ENCODE peak calls at places on chromosome 13, in nine cellular contexts. Y, P, H, V, S, X, C, F and M are unnamed samples.

GRCh38 chr13:90443268-90443667 is 904.2 kb upstream of the MIR17HG start:
- DNase-seq in Y (no peak), P (no peak), H (no peak), V (no peak), F (no peak), C (no peak), X (no peak), S (no peak), M (no peak)

GRCh38 chr13:56166864-56167263 is 973.9 kb upstream of the PRR20A start:
- DNase-seq in X (no peak), C (no peak), Y (no peak), P (no peak), H (no peak), V (no peak), F (no peak), S (no peak), M (no peak)

GRCh38 chr13:113415825-113416224 is 37.5 kb downstream of the ADPRHL1 start:
- DNase-seq in H (no peak), C (no peak), Y (no peak), S (no peak), X (no peak), F (no peak), V (no peak), P (no peak), M (no peak)

GRCh38 chr13:39538826-39539555 is 64.0 kb downstream of the LHFPL6 start:
- DNase-seq in V (no peak), C (peak; percentile 65), X (no peak), S (no peak), Y (no peak), F (peak; percentile 74), H (no peak), P (no peak), M (no peak)

GRCh38 chr13:60019119-60019993 is 144.4 kb downstream of the DIAPH3 start:
- DNase-seq in Y (no peak), F (peak; percentile 77), S (no peak), P (no peak), H (no peak), X (no peak), C (no peak), V (no peak), M (peak; percentile 22)

GRCh38 chr13:99352351-99353271 is 45.4 kb upstream of the GPR183 start:
- DNase-seq in S (no peak), X (no peak), P (no peak), V (no peak), Y (no peak), H (no peak), F (no peak), C (no peak), M (no peak)

GRCh38 chr13:34300559-34300958 is 482.6 kb downstream of the RFC3 start:
- DNase-seq in V (no peak), X (no peak), C (no peak), F (peak; percentile 34), H (no peak), Y (no peak), P (no peak), S (peak; percentile 23), M (no peak)

GRCh38 chr13:51230473-51231105 is 8.4 kb downstream of the FAM124A start:
- DNase-seq in Y (peak; percentile 65), H (no peak), V (no peak), C (no peak), P (peak; percentile 62), S (no peak), F (peak; percentile 71), X (peak; percentile 82), M (no peak)

GRCh38 chr13:110830331-110830730 is 84.5 kb downstream of the ANKRD10 start:
- DNase-seq in C (no peak), F (no peak), H (no peak), X (no peak), Y (no peak), V (no peak), S (no peak), P (no peak), M (no peak)

GRCh38 chr13:33349314-33349995 is 63.9 kb upstream of the STARD13 start:
- DNase-seq in X (peak; percentile 23), S (no peak), V (no peak), F (no peak), C (no peak), Y (peak; percentile 28), H (peak; percentile 18), P (peak; percentile 35), M (no peak)

GRCh38 chr13:95301947-95302386 is 716 bp upstream of the ABCC4 start:
- DNase-seq in H (no peak), P (no peak), F (peak; percentile 50), Y (no peak), S (no peak), V (peak; percentile 79), X (no peak), C (no peak), M (no peak)

GRCh38 chr13:27120011-27120410 is 51.6 kb downstream of the USP12 start:
- DNase-seq in S (no peak), C (no peak), V (no peak), F (no peak), P (no peak), H (no peak), Y (no peak), X (no peak), M (no peak)

GRCh38 chr13:96172066-96172465 is 82.2 kb downstream of the HS6ST3 start:
- DNase-seq in C (no peak), H (no peak), X (no peak), S (no peak), V (no peak), Y (no peak), P (no peak), F (no peak), M (no peak)

GRCh38 chr13:25886438-25887214 is 165.2 kb downstream of the SHISA2 start:
- DNase-seq in Y (no peak), S (peak; percentile 83), V (no peak), C (no peak), P (no peak), H (no peak), F (peak; percentile 95), X (no peak), M (no peak)

GRCh38 chr13:112222971-112223370 is 153.2 kb upstream of the SPACA7 start:
- DNase-seq in H (no peak), S (no peak), V (no peak), C (no peak), P (no peak), F (no peak), X (no peak), Y (no peak), M (no peak)

GRCh38 chr13:112227031-112227430 is 149.1 kb upstream of the SPACA7 start:
- DNase-seq in H (no peak), F (no peak), X (no peak), V (no peak), C (no peak), Y (no peak), S (no peak), P (no peak), M (no peak)

GRCh38 chr13:112226320-112227002 is 149.7 kb upstream of the SPACA7 start:
- DNase-seq in P (no peak), H (no peak), S (no peak), X (no peak), C (no peak), Y (no peak), V (no peak), F (no peak), M (no peak)

GRCh38 chr13:112229445-112229844 is 146.7 kb upstream of the SPACA7 start:
- DNase-seq in C (no peak), S (no peak), H (no peak), X (no peak), Y (no peak), F (no peak), V (no peak), P (no peak), M (no peak)

GRCh38 chr13:112225429-112226090 is 150.6 kb upstream of the SPACA7 start:
- DNase-seq in P (no peak), Y (no peak), V (no peak), C (no peak), X (no peak), H (no peak), F (no peak), S (no peak), M (no peak)
- TF ChIP-seq CTCF in P (no peak), Y (no peak), V (no peak), C (no peak), X (no peak), H (no peak), F (no peak), S (no peak), M (no peak)

GRCh38 chr13:69324109-69324886 is 783.3 kb upstream of the ATXN8OS start:
- DNase-seq in C (no peak), P (no peak), F (peak; percentile 56), S (no peak), X (no peak), Y (no peak), H (no peak), V (peak; percentile 12), M (no peak)
- TF ChIP-seq CTCF in C (no peak), P (no peak), F (peak; percentile 10), S (peak; percentile 16), X (no peak), Y (peak; percentile 29), H (no peak), V (peak; percentile 54), M (no peak)

GRCh38 chr13:106029901-106030300 is 505.6 kb downstream of the EFNB2 start:
- DNase-seq in Y (no peak), C (no peak), X (no peak), V (no peak), H (no peak), F (no peak), S (no peak), P (no peak), M (no peak)

GRCh38 chr13:106028916-106029315 is 506.5 kb downstream of the EFNB2 start:
- DNase-seq in V (no peak), S (peak; percentile 39), Y (no peak), P (no peak), F (no peak), X (no peak), C (peak; percentile 25), H (no peak), M (no peak)

GRCh38 chr13:106036870-106037269 is 498.6 kb downstream of the EFNB2 start:
- DNase-seq in P (no peak), F (no peak), V (peak; percentile 35), Y (no peak), X (no peak), S (no peak), H (peak; percentile 12), C (no peak), M (no peak)

GRCh38 chr13:106034201-106034600 is 501.3 kb downstream of the EFNB2 start:
- DNase-seq in C (no peak), H (no peak), P (no peak), X (no peak), F (no peak), Y (no peak), V (no peak), S (no peak), M (no peak)

DNA sequence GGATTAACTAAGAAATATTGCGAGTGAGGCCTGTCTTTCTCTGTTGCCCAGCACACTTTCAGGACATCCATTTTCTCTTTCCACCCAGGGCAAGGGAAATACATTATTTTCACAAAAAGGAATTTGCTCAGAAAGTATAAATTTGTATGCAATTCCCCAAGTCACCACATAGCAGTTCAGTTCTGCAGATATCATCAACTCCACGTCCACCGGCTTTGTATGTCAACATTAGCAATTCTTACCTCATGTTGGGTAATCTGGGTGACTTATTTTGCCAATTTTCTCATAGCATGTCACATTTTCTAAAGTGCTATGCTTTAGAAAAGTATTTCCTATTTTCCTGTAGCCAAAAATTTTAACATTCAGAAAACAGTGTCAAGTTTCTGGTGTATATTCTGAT is 501.8 kb downstream of the EFNB2 start:
- DNase-seq in X (no peak), Y (no peak), P (no peak), F (peak; percentile 81), S (no peak), V (no peak), C (peak; percentile 19), H (no peak), M (no peak)
- TF ChIP-seq CTCF in X (peak; percentile 24), Y (peak; percentile 24), P (peak; percentile 7), F (peak; percentile 50), S (peak; percentile 8), V (peak; percentile 47), C (peak; percentile 71), H (no peak), M (no peak)

GRCh38 chr13:29484236-29484635 is 111.3 kb downstream of the SLC7A1 start:
- DNase-seq in C (no peak), Y (no peak), X (no peak), P (no peak), V (peak; percentile 71), S (no peak), F (no peak), H (no peak), M (no peak)
- TF ChIP-seq CTCF in C (no peak), Y (no peak), X (no peak), P (no peak), V (no peak), S (no peak), F (no peak), H (no peak), M (no peak)